ENCODE peak calls at places on chromosomes 13 and 19, in six cellular contexts. Y, A, P, Z, N and F are unnamed samples.

GRCh38 chr19:7639863-7640348 is 3.0 kb downstream of the STXBP2 start:
- DNase-seq in Z (no peak), N (no peak), P (no peak), Y (no peak), A (no peak), F (no peak)

GRCh38 chr19:35869327-35870123 is 1.2 kb downstream of the APLP1 start:
- DNase-seq in Y (peak), Z (peak), P (peak), N (peak), A (peak), F (peak)

GRCh38 chr13:48001127-48001881 is at the start of gene SUCLA2:
- DNase-seq in P (peak), Z (peak), Y (peak), N (peak), A (peak), F (peak)

GRCh38 chr19:33641956-33642498 is 20.3 kb downstream of the CHST8 start:
- DNase-seq in P (no peak), Y (no peak), A (no peak), N (no peak), Z (no peak), F (no peak)

GRCh38 chr13:99977912-99978780 is 3.4 kb upstream of the ZIC2 start:
- DNase-seq in N (no peak), Z (no peak), A (no peak), P (no peak), Y (no peak), F (no peak)

GRCh38 chr19:55540619-55541018 is 3.7 kb upstream of the SBK2 start:
- DNase-seq in N (no peak), Y (peak), P (no peak), A (no peak), Z (no peak), F (no peak)

GRCh38 chr19:44207126-44207803 is 5.1 kb upstream of the ZNF227 start:
- DNase-seq in A (peak), Z (peak), Y (peak), P (peak), N (peak), F (peak)

GRCh38 chr19:5801796-5802616 is 2.9 kb upstream of the NRTN start:
- DNase-seq in Y (no peak), P (no peak), N (peak), Z (no peak), A (peak), F (no peak)

GRCh38 chr13:80048802-80049201 is 292.1 kb downstream of the SPRY2 start:
- DNase-seq in P (peak), Y (peak), Z (peak), N (peak), A (peak), F (peak)

GRCh38 chr13:105139380-105140285 is 1395.8 kb downstream of the EFNB2 start:
- DNase-seq in Y (peak), N (peak), P (peak), A (peak), Z (no peak), F (peak)